ENCODE peak calls at places on chromosomes 3 and 15, in nine cellular contexts. U is CD4-positive, alpha-beta T cell; G is lower leg skin; T is fibroblast of mammary gland; P is B cell; B is lower lobe of right lung; O is IMR-90; C is AG04450; V is GM12864. J is an unnamed sample.
A peak's percentile ranks its signal among the peaks of the same experiment; 100 is the strongest.

GRCh38 chr3:121567649-121568048 is at the start of gene ARGFX:
- DNase-seq in U (no peak), G (no peak), T (no peak), P (no peak), B (no peak), O (no peak), C (no peak), V (no peak), J (no peak)

GRCh38 chr3:8464668-8465067 is 37.0 kb upstream of the LMCD1 start:
- DNase-seq in U (no peak), G (no peak), T (no peak), P (no peak), B (no peak), O (no peak), C (no peak), V (no peak), J (no peak)

GRCh38 chr3:81198766-81199165 is 562.7 kb downstream of the GBE1 start:
- DNase-seq in U (no peak), G (no peak), T (peak; percentile 6), P (no peak), B (no peak), O (no peak), C (no peak), V (no peak), J (no peak)

GRCh38 chr3:179624471-179624870 is 19.9 kb downstream of the NDUFB5 start:
- DNase-seq in U (no peak), G (no peak), T (no peak), P (no peak), B (no peak), O (peak; percentile 43), C (no peak), V (no peak), J (no peak)

GRCh38 chr3:14169871-14170270 is 8.5 kb downstream of the XPC start:
- DNase-seq in U (no peak), G (no peak), T (peak; percentile 20), P (no peak), B (no peak), O (peak; percentile 18), C (no peak), V (no peak), J (no peak)

GRCh38 chr3:94106268-94106667 is 43.4 kb downstream of the NSUN3 start:
- DNase-seq in U (no peak), G (no peak), T (no peak), P (no peak), B (no peak), O (no peak), C (no peak), V (no peak), J (no peak)

GRCh38 chr15:96330064-96330449 is 443 bp upstream of the NR2F2 start:
- DNase-seq in U (no peak), G (no peak), T (peak; percentile 81), P (no peak), B (peak; percentile 74), O (peak; percentile 89), C (no peak), V (no peak), J (no peak)

GRCh38 chr3:123779646-123780231 is 104.4 kb downstream of the MYLK start:
- DNase-seq in U (no peak), G (no peak), T (no peak), P (no peak), B (no peak), O (no peak), C (no peak), V (no peak), J (no peak)

GRCh38 chr15:76866716-76867321 is 38.3 kb downstream of the SCAPER start:
- DNase-seq in U (no peak), G (no peak), T (peak; percentile 48), P (peak; percentile 8), B (no peak), O (peak; percentile 58), C (peak; percentile 21), V (no peak), J (no peak)

GRCh38 chr15:96209285-96209735 is 121.2 kb upstream of the NR2F2 start:
- DNase-seq in U (no peak), G (no peak), T (no peak), P (no peak), B (no peak), O (no peak), C (no peak), V (no peak), J (no peak)

GRCh38 chr3:40109641-40110490 is 199.6 kb upstream of the EIF1B start:
- DNase-seq in U (no peak), G (no peak), T (peak; percentile 31), P (no peak), B (no peak), O (no peak), C (no peak), V (no peak), J (no peak)

GRCh38 chr3:32428092-32429068 is 36.7 kb downstream of the CMTM7 start:
- DNase-seq in U (peak; percentile 34), G (no peak), T (no peak), P (peak; percentile 47), B (no peak), O (no peak), C (no peak), V (no peak), J (no peak)

GRCh38 chr15:90710436-90710835 is 6.7 kb upstream of the BLM start:
- DNase-seq in U (no peak), G (no peak), T (peak; percentile 42), P (no peak), B (peak; percentile 62), O (no peak), C (no peak), V (no peak), J (no peak)

GRCh38 chr3:11629716-11630115 is 14.0 kb downstream of the VGLL4 start:
- DNase-seq in U (no peak), G (no peak), T (peak; percentile 80), P (no peak), B (no peak), O (peak; percentile 92), C (peak; percentile 59), V (no peak), J (no peak)

GRCh38 chr15:42650208-42651066 is 75.0 kb downstream of the STARD9 start:
- DNase-seq in U (peak; percentile 50), G (peak; percentile 57), T (peak; percentile 89), P (peak; percentile 61), B (no peak), O (peak; percentile 88), C (peak; percentile 73), V (peak; percentile 61), J (no peak)

GRCh38 chr15:81321667-81322066 is 2.3 kb downstream of the STARD5 start:
- DNase-seq in U (no peak), G (no peak), T (no peak), P (no peak), B (no peak), O (no peak), C (no peak), V (no peak), J (no peak)

GRCh38 chr3:13249630-13250395 is 170.3 kb downstream of the NUP210 start:
- DNase-seq in U (no peak), G (no peak), T (no peak), P (no peak), B (no peak), O (no peak), C (no peak), V (no peak), J (no peak)

GRCh38 chr3:70094197-70094596 is 94.7 kb downstream of the SAMMSON start:
- DNase-seq in U (no peak), G (no peak), T (no peak), P (no peak), B (no peak), O (no peak), C (no peak), V (no peak), J (no peak)

GRCh38 chr3:23959147-23959900 is 14.2 kb downstream of the NR1D2 start:
- DNase-seq in U (no peak), G (no peak), T (peak; percentile 94), P (no peak), B (no peak), O (peak; percentile 95), C (peak; percentile 72), V (no peak), J (no peak)

DNA sequence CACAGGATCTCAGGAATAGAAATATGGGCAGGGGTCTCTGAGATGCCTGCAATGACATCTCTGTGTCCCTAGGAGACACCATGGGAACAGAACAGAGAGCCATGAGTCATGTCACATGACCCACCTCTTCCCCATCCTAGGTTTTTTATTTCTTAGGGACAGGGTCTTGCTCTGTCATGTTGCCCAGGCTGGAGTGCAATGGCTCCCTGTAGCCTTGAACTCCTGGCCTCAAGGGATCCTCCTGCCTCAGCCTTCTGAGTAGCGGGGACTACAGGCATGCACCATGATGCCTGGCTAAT is 6.4 kb downstream of the ALPK3 start:
- DNase-seq in U (no peak), G (no peak), T (no peak), P (no peak), B (no peak), O (no peak), C (no peak), V (no peak), J (no peak)
- TF ChIP-seq CTCF in U (no peak), G (no peak), T (no peak), P (no peak), B (no peak), O (no peak), C (no peak), V (no peak), J (no peak)

GRCh38 chr3:194941360-194941955 is 255.8 kb downstream of the FAM43A start:
- DNase-seq in U (no peak), G (no peak), T (no peak), P (no peak), B (no peak), O (no peak), C (no peak), V (no peak), J (no peak)
- TF ChIP-seq CTCF in U (no peak), G (no peak), T (no peak), P (no peak), B (no peak), O (no peak), C (no peak), V (no peak), J (no peak)

DNA sequence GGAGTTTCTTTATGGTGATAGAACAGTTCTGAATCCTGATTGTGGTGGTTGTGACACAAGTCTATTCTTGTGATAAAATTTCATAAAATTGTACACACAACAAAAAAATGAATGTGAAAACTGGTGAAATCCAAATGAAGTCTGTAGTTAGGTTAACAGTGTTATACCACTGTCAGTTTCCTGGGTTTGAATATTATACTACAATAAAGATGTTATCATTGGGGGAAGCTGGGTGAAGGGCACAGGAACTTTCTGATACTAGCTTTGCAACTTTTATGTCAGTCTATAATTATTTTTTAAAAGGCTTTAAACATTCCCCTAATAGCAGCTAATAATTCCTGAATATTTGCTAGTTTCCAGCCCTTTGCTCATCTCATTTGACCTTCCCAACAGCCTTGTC is 319.8 kb downstream of the LRTM1 start:
- DNase-seq in U (no peak), G (no peak), T (no peak), P (no peak), B (no peak), O (no peak), C (no peak), V (no peak), J (no peak)
- TF ChIP-seq CTCF in U (no peak), G (no peak), T (no peak), P (no peak), B (no peak), O (no peak), C (no peak), V (no peak), J (no peak)

DNA sequence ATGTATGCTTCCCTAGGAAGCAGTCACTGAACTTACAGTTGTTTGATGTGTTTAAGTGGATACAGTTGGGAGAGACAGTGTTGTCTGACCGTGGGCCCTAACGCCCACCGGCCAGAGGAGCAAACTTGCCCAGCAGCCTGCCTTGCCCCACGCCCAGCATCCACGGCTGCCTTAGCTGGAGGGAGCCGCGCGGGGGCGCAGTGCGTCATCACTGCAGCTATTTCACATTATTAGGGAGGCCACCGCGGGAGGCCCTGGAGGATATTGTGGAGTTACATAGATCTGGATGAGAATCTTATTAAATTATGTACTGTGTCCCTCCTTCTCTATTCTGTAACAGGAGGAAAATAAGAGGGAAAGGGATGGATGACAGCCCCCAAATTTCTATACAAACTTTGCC is 267.2 kb downstream of the GABRG3 start:
- DNase-seq in U (no peak), G (no peak), T (no peak), P (no peak), B (no peak), O (no peak), C (no peak), V (no peak), J (no peak)
- TF ChIP-seq CTCF in U (no peak), G (no peak), T (peak; percentile 3), P (no peak), B (no peak), O (no peak), C (no peak), V (no peak), J (peak; percentile 27)